ENCODE peak calls at places on chromosome 7, in four cellular contexts. S is GM12891, L is GM12878, N is K562. O is an unnamed sample.
A peak's percentile ranks its signal among the peaks of the same experiment; 100 is the strongest.

GRCh38 chr7:65339257-65339656 is 34.4 kb upstream of the ZNF92 start:
- DNase-seq in N (no peak), L (no peak), S (no peak), O (no peak)

GRCh38 chr7:34104992-34105391 is 199.7 kb downstream of the BMPER start:
- DNase-seq in N (no peak), L (no peak), S (no peak), O (no peak)

GRCh38 chr7:31382722-31383121 is 42.2 kb upstream of the NEUROD6 start:
- DNase-seq in N (no peak), S (no peak), L (no peak), O (no peak)

GRCh38 chr7:25624837-25625236 is 396.6 kb upstream of the NPVF start:
- DNase-seq in L (no peak), N (no peak), S (no peak), O (no peak)

GRCh38 chr7:132381742-132382472 is 194.4 kb downstream of the PLXNA4 start:
- DNase-seq in N (no peak), L (no peak), S (no peak), O (no peak)

GRCh38 chr7:25069900-25070443 is 55.1 kb downstream of the CYCS start:
- DNase-seq in S (peak; percentile 39), L (no peak), N (peak; percentile 78), O (peak; percentile 33)

GRCh38 chr7:148079206-148079605 is 511.4 kb upstream of the C7orf33 start:
- DNase-seq in L (no peak), N (no peak), S (no peak), O (no peak)

GRCh38 chr7:66970310-66970709 is 25.1 kb downstream of the SBDS start:
- DNase-seq in S (no peak), N (peak; percentile 25), L (no peak), O (no peak)

GRCh38 chr7:49187543-49188268 is 263.4 kb downstream of the CDC14C start:
- DNase-seq in N (no peak), S (no peak), L (no peak), O (no peak)

GRCh38 chr7:129783097-129783919 is 169.5 kb downstream of the UBE2H start:
- DNase-seq in L (no peak), S (no peak), N (no peak), O (no peak)

GRCh38 chr7:1007901-1008300 is 24.9 kb downstream of the CYP2W1 start:
- DNase-seq in N (no peak), L (no peak), S (no peak), O (no peak)

GRCh38 chr7:26616235-26616634 is 248.2 kb downstream of the SKAP2 start:
- DNase-seq in S (no peak), N (peak; percentile 63), L (no peak), O (no peak)

GRCh38 chr7:77450613-77451012 is 34.5 kb upstream of the GSAP start:
- DNase-seq in S (no peak), N (no peak), L (no peak), O (no peak)

GRCh38 chr7:118372530-118372929 is 148.0 kb downstream of the ANKRD7 start:
- DNase-seq in S (no peak), N (peak; percentile 66), L (no peak), O (peak; percentile 78)

GRCh38 chr7:4190021-4190981 is 491.8 kb upstream of the FOXK1 start:
- DNase-seq in N (no peak), L (no peak), S (no peak), O (no peak)

GRCh38 chr7:138316421-138317043 is 143.5 kb upstream of the TRIM24 start:
- DNase-seq in L (peak; percentile 17), S (no peak), N (no peak), O (no peak)

GRCh38 chr7:16926283-16926682 is 44.5 kb upstream of the AGR3 start:
- DNase-seq in L (no peak), S (no peak), N (peak; percentile 17), O (peak; percentile 66)

GRCh38 chr7:68166525-68166924 is 1169.9 kb downstream of the TYW1 start:
- DNase-seq in N (no peak), S (no peak), L (no peak), O (no peak)

GRCh38 chr7:19798986-19799385 is 25.6 kb upstream of the TMEM196 start:
- DNase-seq in L (no peak), S (no peak), N (no peak), O (no peak)

GRCh38 chr7:132837529-132837928 is 244.4 kb downstream of the CHCHD3 start:
- DNase-seq in N (no peak), S (no peak), L (no peak), O (no peak)

GRCh38 chr7:145219461-145219860 is 383.6 kb upstream of the TPK1 start:
- DNase-seq in S (no peak), N (no peak), L (no peak), O (no peak)

GRCh38 chr7:105776986-105777910 is 99.2 kb downstream of the ATXN7L1 start:
- DNase-seq in L (no peak), N (no peak), S (no peak), O (no peak)

GRCh38 chr7:46747222-46747621 is 826.1 kb upstream of the IGFBP3 start:
- DNase-seq in N (no peak), L (no peak), S (no peak), O (no peak)

GRCh38 chr7:18496336-18496700 is 769 bp downstream of the HDAC9 start:
- DNase-seq in S (no peak), L (no peak), N (no peak), O (no peak)

GRCh38 chr7:45682836-45683555 is 108.8 kb downstream of the ADCY1 start:
- DNase-seq in S (no peak), L (no peak), N (no peak), O (no peak)

GRCh38 chr7:19455508-19456132 is 253.2 kb downstream of the POLR1F start:
- DNase-seq in N (no peak), S (no peak), L (no peak), O (no peak)

GRCh38 chr7:50346548-50347497 is 42.3 kb downstream of the IKZF1 start:
- DNase-seq in S (no peak), L (no peak), N (peak; percentile 37), O (no peak)

GRCh38 chr7:117066668-117067067 is 113.4 kb downstream of the ST7 start:
- DNase-seq in S (no peak), N (no peak), L (no peak), O (peak; percentile 14)

GRCh38 chr7:86431761-86432160 is 211.9 kb upstream of the GRM3 start:
- DNase-seq in S (no peak), L (no peak), N (no peak), O (no peak)

GRCh38 chr7:100969066-100969615 is at the start of gene MUC12:
- DNase-seq in S (no peak), L (no peak), N (no peak), O (no peak)

GRCh38 chr7:67401492-67401891 is 404.9 kb downstream of the TYW1 start:
- DNase-seq in S (no peak), N (no peak), L (no peak), O (no peak)

GRCh38 chr7:31688990-31689389 is 2.0 kb downstream of the PPP1R17 start:
- DNase-seq in N (no peak), S (no peak), L (no peak), O (no peak)

GRCh38 chr7:84701524-84702306 is 485.1 kb downstream of the SEMA3D start:
- DNase-seq in S (no peak), L (no peak), N (peak; percentile 28), O (no peak)

GRCh38 chr7:151757274-151757673 is 119.6 kb downstream of the PRKAG2 start:
- DNase-seq in S (no peak), L (no peak), N (no peak), O (no peak)

GRCh38 chr7:45622058-45622457 is 47.9 kb downstream of the ADCY1 start:
- DNase-seq in S (no peak), L (no peak), N (no peak), O (no peak)

GRCh38 chr7:149690688-149691446 is 82.5 kb downstream of the ZNF467 start:
- DNase-seq in S (no peak), L (no peak), N (peak; percentile 91), O (no peak)
- TF ChIP-seq SPI1 in S (no peak), L (no peak), N (peak; percentile 48), O (no peak)

DNA sequence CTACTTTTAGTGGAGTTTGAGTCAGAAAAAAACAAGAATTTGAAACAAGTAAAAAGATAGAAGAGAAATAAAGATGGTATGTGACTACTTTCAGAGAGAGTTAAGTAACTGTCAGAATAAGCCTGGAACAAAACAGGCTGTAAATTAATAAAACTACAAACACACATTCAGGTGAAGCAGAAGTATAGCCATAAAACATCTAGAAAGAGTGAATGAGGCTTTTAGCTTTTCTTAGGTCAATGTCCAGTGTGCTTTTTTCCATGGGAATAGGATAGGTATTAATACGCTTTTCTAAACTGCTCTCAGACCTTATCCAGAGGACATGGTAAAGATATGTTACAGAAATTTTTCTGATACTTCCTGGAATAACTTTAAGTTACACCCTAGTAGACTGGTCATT is 23.2 kb downstream of the TMEM106B start:
- DNase-seq in N (no peak), L (no peak), S (no peak), O (no peak)
- TF ChIP-seq SPI1 in N (no peak), L (no peak), S (no peak), O (no peak)

GRCh38 chr7:99627513-99627912 is 10.8 kb downstream of the ZSCAN25 start:
- DNase-seq in L (no peak), S (no peak), N (no peak), O (no peak)

GRCh38 chr7:99625321-99625720 is 8.6 kb downstream of the ZSCAN25 start:
- DNase-seq in L (no peak), N (no peak), S (no peak), O (no peak)

GRCh38 chr7:99626661-99627060 is 9.9 kb downstream of the ZSCAN25 start:
- DNase-seq in L (no peak), S (no peak), N (no peak), O (no peak)

GRCh38 chr7:99624487-99624886 is 7.7 kb downstream of the ZSCAN25 start:
- DNase-seq in N (no peak), L (no peak), S (no peak), O (no peak)

DNA sequence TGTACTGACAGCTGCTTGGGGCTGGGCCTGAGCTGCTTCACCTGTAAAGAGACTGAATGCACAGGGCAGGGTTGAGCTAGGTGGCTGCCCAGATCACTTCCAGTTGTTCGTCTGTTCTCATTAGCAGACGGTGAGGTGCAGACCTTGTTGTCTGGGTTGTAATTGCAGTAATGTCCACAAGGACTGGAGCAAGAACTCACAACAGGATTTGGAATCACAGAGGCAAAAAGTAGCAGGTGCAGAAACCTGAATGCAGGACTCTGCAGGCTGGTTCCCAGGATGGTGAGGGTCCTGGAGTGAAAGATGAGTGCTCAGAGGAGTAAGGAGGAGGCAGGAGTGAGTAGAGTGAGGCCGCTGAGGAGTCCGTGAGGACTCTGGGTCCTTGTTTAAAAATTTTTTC is 9.2 kb downstream of the ZSCAN25 start:
- DNase-seq in L (no peak), S (no peak), N (no peak), O (no peak)
- TF ChIP-seq SPI1 in L (no peak), S (no peak), N (no peak), O (no peak)

GRCh38 chr7:73852500-73852899 is 8.5 kb upstream of the TMEM270 start:
- DNase-seq in N (no peak), L (no peak), S (no peak), O (no peak)
- TF ChIP-seq SPI1 in N (no peak), L (no peak), S (no peak), O (no peak)

GRCh38 chr7:128708235-128708634 is 30.9 kb upstream of the CALU start:
- DNase-seq in L (no peak), S (no peak), N (no peak), O (no peak)
- TF ChIP-seq SPI1 in L (no peak), S (no peak), N (no peak), O (no peak)

DNA sequence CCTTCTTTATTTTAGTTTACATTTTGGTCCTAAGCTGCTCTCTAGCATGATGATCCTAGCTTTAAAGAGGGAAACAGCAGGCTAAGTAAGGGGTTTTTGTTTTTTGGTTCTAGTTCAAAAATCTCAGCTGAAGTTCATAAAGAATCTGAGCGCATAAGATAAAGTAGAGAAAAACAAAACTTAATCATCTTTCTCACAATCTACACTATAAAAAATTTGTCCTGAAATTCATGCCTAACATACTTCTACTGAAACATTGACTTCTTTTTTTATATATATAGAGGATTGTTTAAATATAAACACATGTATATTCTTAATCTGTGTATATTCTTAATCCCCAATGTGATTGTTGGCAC is 6.9 kb upstream of the IGF2BP3 start:
- DNase-seq in L (no peak), S (no peak), N (no peak), O (no peak)
- TF ChIP-seq SPI1 in L (no peak), S (no peak), N (no peak), O (no peak)

O was measured in HL-60.